ENCODE peak calls at places on chromosomes 4 and X, in five cellular contexts. S is IMR-90, Q is cardiac muscle cell, O is fibroblast of the aortic adventitia, Z is K562. F is an unnamed sample.

GRCh38 chrX:320126-320783 is 1.7 kb upstream of the GTPBP6 start:
- DNase-seq in S (peak), Q (peak), O (no peak), Z (no peak), F (no peak)

GRCh38 chr4:5954056-5954760 is 61.3 kb upstream of the CRMP1 start:
- DNase-seq in S (no peak), Q (no peak), O (no peak), Z (no peak), F (no peak)

GRCh38 chr4:138275216-138275615 is 33.1 kb upstream of the SLC7A11 start:
- DNase-seq in S (no peak), Q (no peak), O (no peak), Z (no peak), F (no peak)

GRCh38 chr4:17347445-17347844 is 164.4 kb downstream of the QDPR start:
- DNase-seq in S (peak), Q (peak), O (peak), Z (peak), F (peak)

GRCh38 chr4:17762705-17763104 is 18.7 kb downstream of the FAM184B start:
- DNase-seq in S (peak), Q (peak), O (peak), Z (no peak), F (no peak)

GRCh38 chr4:3484057-3484973 is 21.2 kb downstream of the DOK7 start:
- DNase-seq in S (no peak), Q (no peak), O (no peak), Z (no peak), F (no peak)

GRCh38 chr4:122895336-122895995 is 26.9 kb downstream of the NUDT6 start:
- DNase-seq in S (no peak), Q (no peak), O (no peak), Z (no peak), F (no peak)

GRCh38 chr4:138775890-138776289 is 239.7 kb upstream of the NOCT start:
- DNase-seq in S (no peak), Q (peak), O (peak), Z (no peak), F (no peak)

GRCh38 chr4:181877329-181877848 is 365.8 kb upstream of the TENM3 start:
- DNase-seq in S (peak), Q (no peak), O (peak), Z (no peak), F (no peak)

GRCh38 chr4:39353478-39354177 is 12.5 kb downstream of the RFC1 start:
- DNase-seq in S (peak), Q (peak), O (peak), Z (no peak), F (no peak)

GRCh38 chr4:78669453-78669852 is 106.7 kb upstream of the BMP2K start:
- DNase-seq in S (no peak), Q (no peak), O (no peak), Z (no peak), F (no peak)

GRCh38 chrX:119226431-119226830 is 9.7 kb upstream of the PGRMC1 start:
- DNase-seq in S (no peak), Q (peak), O (no peak), Z (no peak), F (no peak)

DNA sequence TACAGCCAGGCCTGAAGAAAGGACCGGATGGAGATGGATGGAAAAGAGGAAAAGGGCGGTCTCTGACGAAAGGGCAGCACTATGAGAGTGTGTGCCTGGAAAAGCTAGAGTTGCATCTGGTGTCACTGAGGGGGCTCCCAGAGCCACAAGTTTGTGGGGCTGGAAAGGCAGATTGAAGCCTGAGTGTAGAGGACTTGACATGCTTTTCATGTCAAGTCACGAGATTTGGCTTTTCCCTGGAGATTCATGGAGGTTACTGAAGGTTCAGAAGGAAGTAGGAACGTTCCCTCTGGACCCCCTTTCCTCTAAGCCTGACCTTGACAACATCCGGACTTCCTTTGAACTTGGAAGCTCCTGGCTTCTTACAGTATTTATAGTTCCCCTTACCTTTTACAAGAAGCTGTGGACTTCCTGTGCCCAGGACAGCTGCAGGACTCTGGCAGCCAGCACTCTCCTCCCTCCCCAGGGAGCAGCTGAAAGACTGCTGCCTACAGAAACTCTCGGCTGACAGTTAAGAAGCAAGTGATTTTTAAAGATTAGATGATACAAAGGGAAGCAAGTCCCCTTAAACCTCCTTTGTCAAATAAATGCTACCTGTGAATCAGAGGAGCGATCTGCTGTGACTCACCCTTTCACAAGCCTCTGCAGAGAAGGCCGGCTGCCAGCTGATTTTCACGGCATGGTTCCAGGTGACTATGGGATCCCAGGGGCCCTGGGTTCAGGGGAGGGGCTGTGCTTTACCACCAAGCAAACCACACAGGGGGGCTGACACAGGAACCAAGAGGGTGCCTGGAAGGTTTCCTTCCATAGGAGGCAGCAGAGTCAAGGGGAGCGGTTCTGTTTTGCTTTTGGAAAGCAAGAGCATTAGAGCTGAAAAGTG is 72.9 kb upstream of the STIM2 start:
- DNase-seq in S (peak), Q (peak), O (peak), Z (peak), F (no peak)
- TF ChIP-seq CTCF in S (no peak), Q (peak), O (peak), Z (peak), F (no peak)

DNA sequence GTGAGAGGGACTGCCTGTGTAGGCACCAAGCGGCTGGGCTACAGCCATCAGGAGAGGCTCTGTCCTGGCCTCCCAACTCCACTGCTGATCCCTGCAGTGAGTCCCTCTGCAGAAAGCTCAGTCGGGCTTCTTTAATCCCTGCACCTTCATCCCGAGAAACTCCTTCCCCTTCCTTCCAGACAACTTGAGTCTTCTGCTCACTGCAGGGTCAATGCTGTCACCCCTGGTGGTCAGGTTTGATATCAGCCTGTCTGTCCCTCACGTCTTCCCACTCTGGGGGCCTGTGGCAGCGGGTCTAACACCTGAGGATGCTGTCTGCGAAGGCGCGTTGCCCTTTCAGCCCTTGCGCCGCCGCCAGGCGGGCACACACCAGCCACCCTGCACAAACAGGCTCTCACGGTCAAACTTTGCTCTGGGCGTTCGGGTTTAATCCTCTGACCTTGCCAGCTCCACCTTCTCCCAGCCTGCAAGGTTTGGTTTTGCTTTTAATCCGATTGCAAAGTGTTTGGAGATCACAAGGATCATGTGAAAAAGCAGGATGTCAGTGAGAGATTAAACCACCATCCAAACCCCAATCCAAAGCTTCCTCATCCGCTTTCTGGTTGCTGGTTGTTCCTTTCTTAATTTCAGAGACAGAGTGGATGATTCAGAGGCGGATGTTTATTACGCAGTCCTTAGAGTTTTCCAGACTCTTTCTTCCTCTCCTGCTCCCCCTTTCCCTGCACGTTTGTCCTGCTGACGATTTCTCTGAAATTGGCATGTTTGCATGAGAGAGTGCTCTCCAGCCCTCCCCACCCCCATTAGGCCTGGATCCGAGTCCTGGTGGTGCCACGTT is 74.8 kb upstream of the SLC34A2 start:
- DNase-seq in S (no peak), Q (no peak), O (no peak), Z (no peak), F (no peak)
- TF ChIP-seq CTCF in S (no peak), Q (no peak), O (no peak), Z (no peak), F (no peak)

DNA sequence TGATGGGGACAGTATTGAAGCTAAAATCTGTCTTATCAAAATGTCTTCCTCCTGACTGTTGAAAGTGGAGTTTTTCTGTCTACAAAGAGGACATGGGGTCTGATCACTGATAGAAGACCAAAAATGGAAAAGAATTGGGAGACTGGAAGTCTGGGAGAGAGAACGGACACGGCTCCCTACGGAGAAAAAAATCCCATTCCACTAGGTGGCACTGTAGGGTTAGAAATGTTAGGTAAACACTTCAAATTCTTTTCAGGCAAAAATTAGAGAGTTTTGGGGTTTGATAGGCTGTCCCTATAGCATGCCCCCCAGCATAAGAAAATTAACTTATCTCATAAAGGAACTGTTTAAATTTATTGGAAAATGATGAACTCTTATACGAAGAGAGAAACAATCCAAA is 200.5 kb downstream of the FAM133A start:
- DNase-seq in S (no peak), Q (peak), O (peak), Z (peak), F (peak)
- TF ChIP-seq CTCF in S (peak), Q (peak), O (peak), Z (no peak), F (peak)

GRCh38 chr4:14837860-14838259 is 164.4 kb upstream of the CPEB2 start:
- DNase-seq in S (no peak), Q (no peak), O (no peak), Z (no peak), F (no peak)
- TF ChIP-seq CTCF in S (no peak), Q (no peak), O (no peak), Z (peak), F (no peak)

F was measured in neural crest cell.